ENCODE peak calls at places on chromosomes 4 and X, in five cellular contexts. M, C, P, Q and H are unnamed samples. For H3K9me3, the result is how much of the 10 kb centered on the place peaks cover.

GRCh38 chr4:76002176-76002575 is 5.1 kb downstream of the CXCL9 start:
- DNase-seq in Q (peak), P (no peak), C (no peak), M (no peak), H (no peak)

GRCh38 chr4:163681208-163681821 is 186.8 kb downstream of the TMA16 start:
- DNase-seq in M (no peak), P (peak), Q (peak), C (no peak), H (no peak)

GRCh38 chrX:109632906-109633504 is 8.0 kb upstream of the KCNE5 start:
- DNase-seq in M (no peak), Q (no peak), C (no peak), P (no peak), H (no peak)

GRCh38 chrX:39992300-39992699 is 105.5 kb downstream of the BCOR start:
- DNase-seq in M (no peak), Q (no peak), P (peak), C (no peak), H (no peak)

GRCh38 chr4:41146716-41147506 is 67.4 kb downstream of the APBB2 start:
- DNase-seq in P (no peak), C (no peak), Q (peak), M (no peak), H (peak)

GRCh38 chr4:22071749-22072148 is 123.2 kb upstream of the KCNIP4 start:
- DNase-seq in M (no peak), Q (no peak), C (no peak), P (no peak), H (no peak)

GRCh38 chr4:118833192-118833820 is 2.6 kb downstream of the SEC24D start:
- DNase-seq in M (no peak), Q (no peak), C (no peak), P (no peak), H (no peak)

GRCh38 chrX:17931855-17932254 is 70.8 kb upstream of the RAI2 start:
- DNase-seq in Q (no peak), P (no peak), M (no peak), C (no peak), H (no peak)

GRCh38 chr4:139611391-139611790 is 54.2 kb upstream of the MGST2 start:
- DNase-seq in Q (no peak), C (no peak), P (no peak), M (no peak), H (no peak)

GRCh38 chr4:77344001-77344400 is 187.0 kb downstream of the CCNG2 start:
- DNase-seq in C (no peak), M (no peak), P (no peak), Q (no peak), H (no peak)

GRCh38 chr4:119041951-119042560 is 93.6 kb upstream of the MYOZ2 start:
- DNase-seq in C (no peak), Q (peak), M (peak), P (peak), H (peak)

GRCh38 chrX:119055650-119056049 is 17.1 kb upstream of the CT47C1 start:
- DNase-seq in C (no peak), P (no peak), Q (no peak), M (no peak), H (no peak)

GRCh38 chr4:155629183-155629825 is 37.3 kb upstream of the GUCY1A1 start:
- DNase-seq in P (no peak), Q (no peak), M (no peak), C (no peak), H (peak)

GRCh38 chrX:67544871-67545771 is 1.3 kb downstream of the AR start:
- DNase-seq in Q (no peak), P (no peak), M (no peak), C (peak), H (peak)

GRCh38 chr4:13599159-13599558 is 28.4 kb downstream of the BOD1L1 start:
- DNase-seq in C (no peak), M (no peak), Q (no peak), P (no peak), H (no peak)

GRCh38 chr4:152138451-152138850 is 377.6 kb upstream of the GATB start:
- DNase-seq in Q (no peak), M (peak), C (no peak), P (no peak), H (no peak)

GRCh38 chrX:98067611-98068010 is 1183.9 kb downstream of the RPA4 start:
- DNase-seq in P (no peak), C (no peak), Q (no peak), M (no peak), H (no peak)

GRCh38 chrX:17741123-17741511 is 3.8 kb downstream of the SCML1 start:
- DNase-seq in P (peak), M (no peak), Q (no peak), C (no peak), H (no peak)

GRCh38 chr4:67161311-67161710 is 384.0 kb downstream of the CENPC start:
- DNase-seq in Q (no peak), M (no peak), P (no peak), C (no peak), H (no peak)

GRCh38 chr4:153005914-153006381 is 69.8 kb downstream of the FHDC1 start:
- DNase-seq in Q (no peak), M (no peak), P (no peak), C (no peak), H (no peak)

GRCh38 chrX:35682481-35682880 is 115.7 kb upstream of the MAGEB16 start:
- DNase-seq in C (no peak), M (no peak), P (no peak), Q (no peak), H (no peak)

GRCh38 chr4:54661156-54661555 is 3.4 kb downstream of the KIT start:
- DNase-seq in M (no peak), C (no peak), P (no peak), Q (no peak), H (no peak)

GRCh38 chr4:30256105-30256828 is 463.9 kb upstream of the PCDH7 start:
- DNase-seq in M (no peak), C (no peak), P (no peak), Q (no peak), H (no peak)

GRCh38 chr4:5839751-5840674 is 52.9 kb downstream of the CRMP1 start:
- DNase-seq in M (no peak), P (no peak), C (no peak), Q (peak), H (no peak)

GRCh38 chrX:153055827-153056748 is at the start of gene PNMA3:
- DNase-seq in P (no peak), Q (no peak), M (no peak), C (no peak), H (no peak)

GRCh38 chrX:120677017-120677652 is 47.3 kb upstream of the C1GALT1C1 start:
- DNase-seq in M (no peak), Q (no peak), C (no peak), P (no peak), H (no peak)

GRCh38 chr4:162849922-162850321 is 316.8 kb downstream of the NAF1 start:
- DNase-seq in C (no peak), Q (no peak), P (no peak), M (no peak), H (no peak)

GRCh38 chr4:76673361-76673760 is 224.6 kb downstream of the SOWAHB start:
- DNase-seq in Q (no peak), M (no peak), C (no peak), P (no peak), H (no peak)

GRCh38 chrX:40061871-40062524 is 35.8 kb downstream of the BCOR start:
- DNase-seq in C (no peak), P (no peak), M (peak), Q (no peak), H (no peak)

GRCh38 chrX:122622800-122623199 is 561.3 kb upstream of the GRIA3 start:
- DNase-seq in C (no peak), Q (no peak), P (no peak), M (no peak), H (no peak)

GRCh38 chrX:39972340-39972739 is 125.4 kb downstream of the BCOR start:
- DNase-seq in P (no peak), Q (no peak), M (no peak), C (no peak), H (peak)

GRCh38 chr4:152454398-152455011 is 81.4 kb downstream of the FBXW7 start:
- DNase-seq in P (peak), C (no peak), M (no peak), Q (no peak), H (no peak)

GRCh38 chrX:48958635-48959094 is 1.3 kb upstream of the OTUD5 start:
- DNase-seq in Q (no peak), P (peak), M (no peak), C (no peak), H (peak)

GRCh38 chr4:177511611-177512010 is 69.4 kb upstream of the AGA start:
- DNase-seq in Q (no peak), M (no peak), P (no peak), C (no peak), H (no peak)

GRCh38 chr4:168848112-168848511 is 161.9 kb downstream of the CBR4 start:
- DNase-seq in P (peak), M (no peak), C (no peak), Q (no peak), H (no peak)

GRCh38 chrX:46912673-46913491 is 661 bp downstream of the JADE3 start:
- DNase-seq in M (peak), C (no peak), P (peak), Q (no peak), H (peak)

GRCh38 chr4:25177147-25177546 is 16.9 kb upstream of the SEPSECS start:
- DNase-seq in M (no peak), Q (no peak), C (no peak), P (no peak), H (no peak)

GRCh38 chr4:176002007-176002623 is 63.5 kb upstream of the WDR17 start:
- DNase-seq in C (no peak), M (no peak), Q (no peak), P (no peak), H (no peak)

GRCh38 chr4:17657849-17658248 is 43.4 kb downstream of the MED28 start:
- DNase-seq in Q (no peak), M (no peak), C (no peak), P (no peak), H (no peak)

DNA sequence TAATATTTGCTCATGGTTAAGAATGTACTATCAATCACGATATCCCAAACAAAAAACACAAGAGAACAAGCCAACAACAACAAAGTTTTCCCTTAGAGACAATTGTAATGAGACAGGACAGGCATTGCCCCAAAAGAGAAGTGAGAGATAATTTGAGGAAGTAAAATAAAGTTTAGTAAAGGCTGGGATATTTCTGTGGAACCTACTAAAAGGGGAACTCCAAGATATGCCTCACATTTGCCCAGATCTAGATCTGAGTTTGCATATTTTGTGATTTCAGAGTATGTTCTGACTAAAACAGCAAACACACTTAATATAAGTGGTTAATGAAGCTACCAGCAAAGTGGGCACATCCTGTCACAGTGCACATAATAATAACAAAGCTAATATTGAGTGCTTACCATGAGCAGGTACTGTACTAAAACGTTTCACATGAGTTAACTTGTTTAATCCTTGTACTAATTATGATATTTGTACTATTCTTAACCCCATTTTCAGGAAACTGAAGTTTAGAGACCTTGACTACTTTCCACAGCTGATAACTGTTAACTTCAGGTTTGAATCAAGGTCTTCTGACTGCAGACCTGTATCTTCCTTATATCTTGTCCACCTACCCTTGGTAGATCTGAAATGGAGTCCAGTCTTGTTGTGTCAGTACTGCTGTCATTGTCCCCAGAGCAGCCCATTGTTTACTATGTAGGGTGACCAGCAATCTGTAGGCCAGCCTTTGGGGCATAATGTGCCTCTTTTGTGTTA is 26.0 kb upstream of the BMP2K start:
- DNase-seq in P (no peak), C (no peak), Q (no peak), M (no peak), H (no peak)
- H3K9me3 ChIP-seq in P (under half), C (under half), Q (under half), M (under half), H (under half)

DNA sequence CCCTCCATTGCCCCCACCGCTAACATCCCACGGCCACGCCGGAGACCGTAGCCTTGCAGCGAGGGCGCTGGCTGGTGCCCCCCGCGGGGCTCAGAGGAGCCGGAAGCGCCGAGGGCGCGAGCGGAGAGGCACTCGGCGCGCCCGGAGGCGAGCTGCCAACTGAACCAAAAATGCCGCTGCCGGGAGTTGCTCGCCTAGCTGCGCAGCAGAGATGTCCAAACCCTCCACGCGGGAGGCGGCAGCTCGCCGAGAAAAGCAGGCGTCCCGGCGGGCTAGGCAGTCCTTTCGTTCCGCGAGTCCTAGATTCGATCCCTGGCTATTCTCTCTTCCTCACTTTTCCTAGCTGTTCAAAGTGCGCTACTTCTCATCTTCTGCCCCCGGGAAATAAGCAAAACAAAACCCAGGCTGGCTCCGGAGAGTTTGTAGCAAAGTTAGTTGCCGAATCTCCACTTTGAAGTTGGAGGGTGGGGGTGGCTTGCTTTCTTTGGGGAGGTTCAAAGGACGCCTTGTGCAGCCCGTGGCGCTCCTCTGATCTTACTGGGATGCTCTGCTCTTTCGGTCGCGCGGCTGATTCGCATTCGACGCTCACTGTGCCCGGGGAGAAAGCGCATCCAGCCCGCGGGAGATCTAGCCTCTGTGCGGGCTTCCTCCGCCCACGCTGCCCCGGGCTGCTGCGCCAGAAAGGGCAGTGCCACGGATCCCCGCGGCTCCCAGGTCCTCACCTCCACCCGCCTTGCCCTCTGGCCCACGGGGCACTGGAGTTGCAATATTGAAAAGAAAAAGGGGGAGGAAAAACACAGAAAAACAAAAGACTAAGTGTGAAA is 677 bp downstream of the NKX6-1 start:
- DNase-seq in M (no peak), C (no peak), P (no peak), Q (no peak), H (peak)
- H3K9me3 ChIP-seq in M (under half), C (under half), P (under half), Q (under half), H (under half)

GRCh38 chrX:150085881-150086280 is 147.6 kb upstream of the EOLA2 start:
- DNase-seq in Q (no peak), C (no peak), P (no peak), M (no peak), H (no peak)

GRCh38 chrX:150088766-150089518 is 150.7 kb upstream of the EOLA2 start:
- DNase-seq in P (no peak), M (no peak), C (no peak), Q (no peak), H (no peak)

GRCh38 chrX:150086371-150086770 is 148.1 kb upstream of the EOLA2 start:
- DNase-seq in Q (no peak), M (no peak), C (no peak), P (peak), H (no peak)

GRCh38 chrX:150087612-150088011 is 149.3 kb upstream of the EOLA2 start:
- DNase-seq in Q (no peak), C (no peak), M (no peak), P (no peak), H (no peak)

GRCh38 chrX:150088042-150088441 is 149.8 kb upstream of the EOLA2 start:
- DNase-seq in P (no peak), M (no peak), Q (no peak), C (no peak), H (no peak)
- H3K9me3 ChIP-seq in P (under half), M (under half), Q (under half), C (under half), H (under half)

GRCh38 chr4:110622841-110623709 is at the start of gene PITX2:
- DNase-seq in Q (no peak), M (no peak), P (no peak), C (peak), H (peak)
- H3K9me3 ChIP-seq in Q (under half), M (under half), P (under half), C (under half), H (under half)

GRCh38 chrX:23465985-23466384 is 131.3 kb downstream of the PTCHD1 start:
- DNase-seq in M (no peak), C (no peak), Q (no peak), P (no peak), H (no peak)
- H3K9me3 ChIP-seq in M (under half), C (under half), Q (under half), P (under half), H (under half)

GRCh38 chr4:142201041-142201440 is 564.7 kb downstream of the IL15 start:
- DNase-seq in Q (no peak), M (no peak), C (no peak), P (no peak), H (no peak)
- H3K9me3 ChIP-seq in Q (under half), M (under half), C (under half), P (under half), H (under half)

DNA sequence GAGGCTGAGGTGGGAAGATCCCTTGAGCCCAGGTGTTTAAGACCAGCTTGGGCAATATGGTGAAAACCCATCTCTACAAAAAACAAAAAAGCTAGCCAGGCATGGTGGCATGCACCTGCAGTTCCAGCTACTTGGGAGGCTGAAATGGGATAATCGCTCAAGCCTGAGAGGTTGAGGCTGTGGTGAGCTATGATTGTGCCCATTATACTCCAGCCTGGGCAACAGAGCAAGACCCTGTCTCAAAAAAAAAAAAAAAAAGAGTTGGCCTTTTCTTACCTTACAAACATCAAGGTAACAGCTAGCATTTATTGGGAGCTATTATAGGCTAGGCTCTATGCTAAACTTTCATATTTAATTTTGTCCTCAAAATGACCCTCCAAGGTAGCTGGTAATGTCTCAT is 43.4 kb downstream of the PTTG2 start:
- DNase-seq in C (no peak), M (no peak), Q (no peak), P (no peak), H (no peak)
- H3K9me3 ChIP-seq in C (under half), M (under half), Q (under half), P (under half), H (under half)

GRCh38 chr4:98334461-98334860 is 73.3 kb downstream of the RAP1GDS1 start:
- DNase-seq in M (no peak), Q (no peak), P (no peak), C (no peak), H (no peak)
- H3K9me3 ChIP-seq in M (under half), Q (under half), P (under half), C (under half), H (under half)

GRCh38 chr4:1547863-1548637 is 136.1 kb downstream of the FAM53A start:
- DNase-seq in P (no peak), M (no peak), C (no peak), Q (peak), H (no peak)
- H3K9me3 ChIP-seq in P (under half), M (under half), C (under half), Q (under half), H (under half)